ENCODE peak calls at places on chromosomes 16 and 17, in seven cellular contexts. R is neural progenitor cell; E is cardiac muscle cell; Z is effector CD4-positive, alpha-beta T cell; K is foreskin fibroblast; O is choroid plexus epithelial cell; B is anterior cingulate cortex. L is an unnamed sample.
A peak's percentile ranks its signal among the peaks of the same experiment; 100 is the strongest.

GRCh38 chr17:15029469-15029868 is 235.7 kb downstream of the PMP22 start:
- DNase-seq in K (no peak), E (no peak), O (no peak), B (no peak), Z (no peak), R (no peak), L (no peak)

GRCh38 chr16:30764816-30765465 is 2.8 kb downstream of the RNF40 start:
- DNase-seq in Z (no peak), E (no peak), O (no peak), K (no peak), B (no peak), R (no peak), L (no peak)

GRCh38 chr16:2824626-2825025 is 5.5 kb upstream of the ZG16B start:
- DNase-seq in R (no peak), O (no peak), E (no peak), K (no peak), B (no peak), Z (no peak), L (no peak)

GRCh38 chr16:28264656-28265055 is 27.7 kb upstream of the SBK1 start:
- DNase-seq in B (no peak), K (peak; percentile 23), Z (no peak), E (no peak), R (no peak), O (peak; percentile 23), L (peak; percentile 66)

GRCh38 chr17:10600551-10600950 is 51.1 kb upstream of the MYH2 start:
- DNase-seq in O (no peak), E (peak; percentile 42), K (peak; percentile 7), B (no peak), R (no peak), Z (no peak), L (no peak)

GRCh38 chr17:309361-309888 is 43.2 kb downstream of the RPH3AL start:
- DNase-seq in Z (no peak), E (peak; percentile 61), K (no peak), O (peak; percentile 20), B (no peak), R (peak; percentile 78), L (no peak)

GRCh38 chr16:77499373-77500285 is 64.8 kb upstream of the ADAMTS18 start:
- DNase-seq in R (no peak), E (no peak), O (peak; percentile 60), Z (no peak), K (no peak), B (no peak), L (no peak)

GRCh38 chr17:56595831-56596740 is 2.6 kb downstream of the NOG start:
- DNase-seq in O (no peak), R (peak; percentile 59), B (no peak), Z (no peak), K (no peak), E (peak; percentile 91), L (no peak)

GRCh38 chr16:23466162-23466885 is 13.3 kb upstream of the COG7 start:
- DNase-seq in K (peak; percentile 93), O (peak; percentile 32), R (no peak), B (no peak), Z (no peak), E (no peak), L (no peak)

GRCh38 chr17:50944054-50944901 is 78.1 kb upstream of the TOB1 start:
- DNase-seq in B (no peak), O (peak; percentile 60), Z (peak; percentile 70), R (peak; percentile 75), K (peak; percentile 71), E (peak; percentile 91), L (peak; percentile 50)

GRCh38 chr16:2288701-2289100 is 20.8 kb upstream of the RNPS1 start:
- DNase-seq in B (no peak), R (no peak), Z (no peak), O (no peak), K (no peak), E (no peak), L (no peak)

GRCh38 chr16:84535851-84536250 is 31.4 kb upstream of the MEAK7 start:
- DNase-seq in R (no peak), B (no peak), K (no peak), O (no peak), E (no peak), Z (no peak), L (no peak)

GRCh38 chr17:68734202-68734825 is 133.1 kb upstream of the FAM20A start:
- DNase-seq in Z (no peak), R (no peak), B (no peak), E (no peak), K (no peak), O (no peak), L (no peak)

L was measured in DMS79 treated with DMSO at 0.1 percent for 48 hours.